ENCODE peak calls at places on chromosomes 13 and 19, in four cellular contexts. One of them, this sample, is unnamed.

GRCh38 chr13:40433577-40433976 is 232.9 kb downstream of the FOXO1 start:
- DNase-seq in tibial artery: no peak
- DNase-seq in uterus: no peak
- DNase-seq in gastrocnemius medialis: no peak
- DNase-seq in this sample: no peak

GRCh38 chr13:80555796-80556195 is 214.9 kb upstream of the SPRY2 start:
- DNase-seq in tibial artery: no peak
- DNase-seq in uterus: no peak
- DNase-seq in gastrocnemius medialis: no peak
- DNase-seq in this sample: no peak

GRCh38 chr19:36009220-36009619 is 607 bp upstream of the SYNE4 start:
- DNase-seq in tibial artery: peak
- DNase-seq in uterus: peak
- DNase-seq in gastrocnemius medialis: no peak
- DNase-seq in this sample: peak

GRCh38 chr13:34000955-34001354 is 183.0 kb downstream of the RFC3 start:
- DNase-seq in tibial artery: no peak
- DNase-seq in uterus: no peak
- DNase-seq in gastrocnemius medialis: no peak
- DNase-seq in this sample: no peak

GRCh38 chr13:29994911-29995601 is 144.6 kb upstream of the UBL3 start:
- DNase-seq in tibial artery: peak
- DNase-seq in uterus: peak
- DNase-seq in gastrocnemius medialis: no peak
- DNase-seq in this sample: no peak

GRCh38 chr13:111909501-111909900 is 157.4 kb upstream of the SOX1 start:
- DNase-seq in tibial artery: no peak
- DNase-seq in uterus: no peak
- DNase-seq in gastrocnemius medialis: no peak
- DNase-seq in this sample: no peak

GRCh38 chr19:44882063-44882462 is 9.0 kb upstream of the TOMM40 start:
- DNase-seq in tibial artery: no peak
- DNase-seq in uterus: no peak
- DNase-seq in gastrocnemius medialis: no peak
- DNase-seq in this sample: no peak

GRCh38 chr13:25874907-25875306 is 176.9 kb downstream of the SHISA2 start:
- DNase-seq in tibial artery: no peak
- DNase-seq in uterus: no peak
- DNase-seq in gastrocnemius medialis: no peak
- DNase-seq in this sample: no peak

GRCh38 chr19:17312481-17313113 is 3.2 kb downstream of the DDA1 start:
- DNase-seq in tibial artery: no peak
- DNase-seq in uterus: no peak
- DNase-seq in gastrocnemius medialis: no peak
- DNase-seq in this sample: no peak

GRCh38 chr13:84360843-84361242 is 478.6 kb upstream of the SLITRK1 start:
- DNase-seq in tibial artery: no peak
- DNase-seq in uterus: no peak
- DNase-seq in gastrocnemius medialis: no peak
- DNase-seq in this sample: no peak

GRCh38 chr13:35393886-35394285 is 82.6 kb downstream of the MAB21L1 start:
- DNase-seq in tibial artery: no peak
- DNase-seq in uterus: no peak
- DNase-seq in gastrocnemius medialis: no peak
- DNase-seq in this sample: no peak

GRCh38 chr19:31730270-31730669 is 381.0 kb upstream of the TSHZ3 start:
- DNase-seq in tibial artery: no peak
- DNase-seq in uterus: no peak
- DNase-seq in gastrocnemius medialis: no peak
- DNase-seq in this sample: no peak

GRCh38 chr13:43767351-43767901 is 19.3 kb downstream of the ENOX1 start:
- DNase-seq in tibial artery: peak
- DNase-seq in uterus: peak
- DNase-seq in gastrocnemius medialis: no peak
- DNase-seq in this sample: no peak

GRCh38 chr19:48400018-48400742 is 6.7 kb downstream of the GRIN2D start:
- DNase-seq in tibial artery: peak
- DNase-seq in uterus: no peak
- DNase-seq in gastrocnemius medialis: peak
- DNase-seq in this sample: no peak

GRCh38 chr19:310141-310651 is 19.0 kb upstream of the PLPP2 start:
- DNase-seq in tibial artery: no peak
- DNase-seq in uterus: peak
- DNase-seq in gastrocnemius medialis: no peak
- DNase-seq in this sample: no peak

GRCh38 chr19:39641773-39642172 is 13.9 kb upstream of the LGALS16 start:
- DNase-seq in tibial artery: no peak
- DNase-seq in uterus: no peak
- DNase-seq in gastrocnemius medialis: no peak
- DNase-seq in this sample: no peak

GRCh38 chr19:47419037-47419783 is at the start of gene MEIS3:
- DNase-seq in tibial artery: no peak
- DNase-seq in uterus: no peak
- DNase-seq in gastrocnemius medialis: no peak
- DNase-seq in this sample: no peak

GRCh38 chr13:44243198-44243852 is 130.3 kb upstream of the SERP2 start:
- DNase-seq in tibial artery: no peak
- DNase-seq in uterus: peak
- DNase-seq in gastrocnemius medialis: no peak
- DNase-seq in this sample: no peak

GRCh38 chr13:27283906-27284523 is 13.4 kb downstream of the RASL11A start:
- DNase-seq in tibial artery: peak
- DNase-seq in uterus: no peak
- DNase-seq in gastrocnemius medialis: no peak
- DNase-seq in this sample: no peak

GRCh38 chr19:55210120-55210493 is 806 bp upstream of the PTPRH start:
- DNase-seq in tibial artery: no peak
- DNase-seq in uterus: peak
- DNase-seq in gastrocnemius medialis: no peak
- DNase-seq in this sample: no peak

GRCh38 chr19:6373813-6374108 is 1.2 kb downstream of the ALKBH7 start:
- DNase-seq in tibial artery: no peak
- DNase-seq in uterus: no peak
- DNase-seq in gastrocnemius medialis: no peak
- DNase-seq in this sample: no peak

GRCh38 chr13:101144808-101145419 is 271.4 kb downstream of the NALCN start:
- DNase-seq in tibial artery: no peak
- DNase-seq in uterus: no peak
- DNase-seq in gastrocnemius medialis: no peak
- DNase-seq in this sample: peak

GRCh38 chr13:23544668-23545067 is 25.5 kb upstream of the TNFRSF19 start:
- DNase-seq in tibial artery: no peak
- DNase-seq in uterus: no peak
- DNase-seq in gastrocnemius medialis: no peak
- DNase-seq in this sample: no peak

GRCh38 chr13:37023871-37024270 is 23.3 kb downstream of the EXOSC8 start:
- DNase-seq in tibial artery: no peak
- DNase-seq in uterus: no peak
- DNase-seq in gastrocnemius medialis: no peak
- DNase-seq in this sample: no peak

GRCh38 chr19:57572415-57572947 is 6.2 kb downstream of the ZNF416 start:
- DNase-seq in tibial artery: no peak
- DNase-seq in uterus: no peak
- DNase-seq in gastrocnemius medialis: no peak
- DNase-seq in this sample: no peak

GRCh38 chr19:57576661-57577060 is 2.0 kb downstream of the ZNF416 start:
- DNase-seq in tibial artery: no peak
- DNase-seq in uterus: no peak
- DNase-seq in gastrocnemius medialis: no peak
- DNase-seq in this sample: no peak

GRCh38 chr19:57566396-57567256 is 7.0 kb upstream of the ZNF550 start:
- DNase-seq in tibial artery: no peak
- DNase-seq in uterus: no peak
- DNase-seq in gastrocnemius medialis: no peak
- DNase-seq in this sample: no peak

DNA sequence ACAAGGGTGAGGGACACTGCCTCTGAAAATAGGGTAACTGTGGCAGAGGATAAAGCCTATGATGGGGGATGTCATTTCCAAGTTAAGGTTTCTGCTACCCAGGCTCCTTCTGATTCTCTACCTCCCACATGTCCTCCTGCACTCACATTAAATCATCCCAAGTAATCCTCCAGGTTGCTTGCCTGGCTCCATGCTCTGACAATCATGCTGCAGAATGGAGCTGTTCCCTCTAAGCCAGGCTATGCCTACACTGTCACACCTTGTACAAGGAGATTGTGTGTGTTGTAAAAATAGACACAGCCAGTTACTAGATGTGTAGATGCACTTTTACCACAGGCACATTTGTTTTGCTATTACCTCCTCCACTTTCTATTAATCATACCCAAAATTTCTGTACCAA is 8.0 kb downstream of the ZNF416 start:
- DNase-seq in tibial artery: no peak
- DNase-seq in uterus: no peak
- DNase-seq in gastrocnemius medialis: no peak
- DNase-seq in this sample: no peak
- TF ChIP-seq CTCF in tibial artery: no peak
- TF ChIP-seq CTCF in uterus: no peak
- TF ChIP-seq CTCF in gastrocnemius medialis: no peak
- TF ChIP-seq CTCF in this sample: no peak

DNA sequence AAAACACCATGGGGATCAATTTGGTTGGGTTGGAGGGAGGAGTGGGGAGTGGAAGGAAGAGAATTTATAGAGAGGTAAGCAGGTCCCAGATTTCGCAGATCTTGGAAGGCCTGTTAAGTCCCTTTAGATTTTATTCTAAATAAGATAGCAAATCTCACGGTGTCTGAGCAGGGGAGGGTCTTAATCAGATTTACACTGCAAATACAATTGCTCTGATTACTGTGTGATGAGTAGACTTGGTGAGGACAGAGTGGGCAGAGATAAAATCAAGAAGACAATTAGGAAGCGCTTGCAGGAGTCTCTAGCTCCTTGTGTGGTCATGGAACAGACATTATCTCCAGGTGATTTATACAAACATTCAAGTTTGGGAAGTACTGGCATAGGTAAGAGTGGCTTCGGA is 126.0 kb downstream of the GPC6 start:
- DNase-seq in tibial artery: no peak
- DNase-seq in uterus: no peak
- DNase-seq in gastrocnemius medialis: no peak
- DNase-seq in this sample: no peak
- H3K27ac ChIP-seq in tibial artery: no peak
- H3K27ac ChIP-seq in uterus: no peak
- H3K27ac ChIP-seq in gastrocnemius medialis: no peak
- H3K27ac ChIP-seq in this sample: no peak

GRCh38 chr19:4831351-4832340 is at the start of gene TICAM1:
- DNase-seq in tibial artery: peak
- DNase-seq in uterus: peak
- DNase-seq in gastrocnemius medialis: peak
- DNase-seq in this sample: peak
- TF ChIP-seq CTCF in tibial artery: no peak
- TF ChIP-seq CTCF in uterus: no peak
- TF ChIP-seq CTCF in gastrocnemius medialis: peak
- TF ChIP-seq CTCF in this sample: no peak

GRCh38 chr19:38223119-38223523 is 901 bp downstream of the DPF1 start:
- DNase-seq in tibial artery: no peak
- DNase-seq in uterus: no peak
- DNase-seq in gastrocnemius medialis: no peak
- DNase-seq in this sample: no peak
- H3K27ac ChIP-seq in tibial artery: no peak
- H3K27ac ChIP-seq in uterus: no peak
- H3K27ac ChIP-seq in gastrocnemius medialis: no peak
- H3K27ac ChIP-seq in this sample: no peak

GRCh38 chr19:18340237-18340989 is at the start of gene PGPEP1:
- DNase-seq in tibial artery: peak
- DNase-seq in uterus: peak
- DNase-seq in gastrocnemius medialis: peak
- DNase-seq in this sample: peak

GRCh38 chr19:18338471-18339001 is 1.9 kb upstream of the PGPEP1 start:
- DNase-seq in tibial artery: no peak
- DNase-seq in uterus: no peak
- DNase-seq in gastrocnemius medialis: no peak
- DNase-seq in this sample: no peak

GRCh38 chr19:18340990-18341868 is 831 bp downstream of the PGPEP1 start:
- DNase-seq in tibial artery: peak
- DNase-seq in uterus: peak
- DNase-seq in gastrocnemius medialis: peak
- DNase-seq in this sample: peak

GRCh38 chr19:18342090-18342632 is 1.8 kb downstream of the PGPEP1 start:
- DNase-seq in tibial artery: no peak
- DNase-seq in uterus: no peak
- DNase-seq in gastrocnemius medialis: no peak
- DNase-seq in this sample: no peak

GRCh38 chr19:18339703-18340102 is 695 bp upstream of the PGPEP1 start:
- DNase-seq in tibial artery: no peak
- DNase-seq in uterus: no peak
- DNase-seq in gastrocnemius medialis: peak
- DNase-seq in this sample: no peak
- TF ChIP-seq CTCF in tibial artery: no peak
- TF ChIP-seq CTCF in uterus: no peak
- TF ChIP-seq CTCF in gastrocnemius medialis: no peak
- TF ChIP-seq CTCF in this sample: no peak

GRCh38 chr13:28705734-28706133 is 13.0 kb downstream of the SLC46A3 start:
- DNase-seq in tibial artery: no peak
- DNase-seq in uterus: no peak
- DNase-seq in gastrocnemius medialis: no peak
- DNase-seq in this sample: no peak

GRCh38 chr13:28704282-28704681 is 14.5 kb downstream of the SLC46A3 start:
- DNase-seq in tibial artery: no peak
- DNase-seq in uterus: no peak
- DNase-seq in gastrocnemius medialis: no peak
- DNase-seq in this sample: no peak

GRCh38 chr13:28710161-28710560 is 8.6 kb downstream of the SLC46A3 start:
- DNase-seq in tibial artery: no peak
- DNase-seq in uterus: no peak
- DNase-seq in gastrocnemius medialis: no peak
- DNase-seq in this sample: no peak

GRCh38 chr13:28704919-28705318 is 13.9 kb downstream of the SLC46A3 start:
- DNase-seq in tibial artery: no peak
- DNase-seq in uterus: no peak
- DNase-seq in gastrocnemius medialis: no peak
- DNase-seq in this sample: no peak

GRCh38 chr13:28707629-28708427 is 10.9 kb downstream of the SLC46A3 start:
- DNase-seq in tibial artery: no peak
- DNase-seq in uterus: no peak
- DNase-seq in gastrocnemius medialis: no peak
- DNase-seq in this sample: no peak
- H3K27ac ChIP-seq in tibial artery: no peak
- H3K27ac ChIP-seq in uterus: no peak
- H3K27ac ChIP-seq in gastrocnemius medialis: peak
- H3K27ac ChIP-seq in this sample: no peak

GRCh38 chr19:11054628-11055027 is 34.6 kb upstream of the LDLR start:
- DNase-seq in tibial artery: no peak
- DNase-seq in uterus: no peak
- DNase-seq in gastrocnemius medialis: no peak
- DNase-seq in this sample: no peak

GRCh38 chr19:11054200-11054599 is 35.1 kb upstream of the LDLR start:
- DNase-seq in tibial artery: no peak
- DNase-seq in uterus: no peak
- DNase-seq in gastrocnemius medialis: no peak
- DNase-seq in this sample: no peak

GRCh38 chr19:11047856-11048255 is 41.4 kb upstream of the LDLR start:
- DNase-seq in tibial artery: no peak
- DNase-seq in uterus: no peak
- DNase-seq in gastrocnemius medialis: no peak
- DNase-seq in this sample: no peak

GRCh38 chr19:11050323-11051114 is 38.7 kb upstream of the LDLR start:
- DNase-seq in tibial artery: no peak
- DNase-seq in uterus: no peak
- DNase-seq in gastrocnemius medialis: no peak
- DNase-seq in this sample: no peak

GRCh38 chr19:11052391-11052790 is 36.9 kb upstream of the LDLR start:
- DNase-seq in tibial artery: no peak
- DNase-seq in uterus: no peak
- DNase-seq in gastrocnemius medialis: no peak
- DNase-seq in this sample: no peak
- TF ChIP-seq CTCF in tibial artery: no peak
- TF ChIP-seq CTCF in uterus: no peak
- TF ChIP-seq CTCF in gastrocnemius medialis: no peak
- TF ChIP-seq CTCF in this sample: no peak